ENCODE peak calls at places on chromosome 2, in eight cellular contexts. B, Q, S, N, C, W, H and E are unnamed samples.

GRCh38 chr2:189287982-189288494 is 108.5 kb upstream of the COL5A2 start:
- DNase-seq in B (no peak), Q (no peak), S (peak), N (peak), C (no peak), W (peak), H (no peak), E (peak)

GRCh38 chr2:27977623-27978312 is 87.2 kb downstream of the BABAM2 start:
- DNase-seq in B (no peak), Q (no peak), S (peak), N (no peak), C (peak), W (no peak), H (no peak), E (peak)

GRCh38 chr2:36762764-36763490 is 66.4 kb downstream of the VIT start:
- DNase-seq in B (no peak), Q (no peak), S (no peak), N (no peak), C (no peak), W (no peak), H (no peak), E (no peak)

GRCh38 chr2:207253946-207254345 is 88.2 kb upstream of the KLF7 start:
- DNase-seq in B (no peak), Q (no peak), S (peak), N (no peak), C (no peak), W (no peak), H (no peak), E (peak)

GRCh38 chr2:204691911-204692510 is 146.7 kb downstream of the PARD3B start:
- DNase-seq in B (no peak), Q (peak), S (peak), N (peak), C (peak), W (peak), H (no peak), E (peak)

GRCh38 chr2:238069021-238069709 is 8.4 kb downstream of the SCLY start:
- DNase-seq in B (no peak), Q (no peak), S (no peak), N (no peak), C (no peak), W (no peak), H (no peak), E (no peak)

GRCh38 chr2:122180972-122181371 is 425.5 kb downstream of the TSN start:
- DNase-seq in B (no peak), Q (no peak), S (no peak), N (no peak), C (no peak), W (no peak), H (no peak), E (no peak)

GRCh38 chr2:113217455-113218282 is 43.9 kb downstream of the PSD4 start:
- DNase-seq in B (peak), Q (no peak), S (no peak), N (no peak), C (no peak), W (no peak), H (peak), E (no peak)

GRCh38 chr2:193332938-193333337 is 1138.2 kb upstream of the TMEFF2 start:
- DNase-seq in B (no peak), Q (no peak), S (no peak), N (no peak), C (no peak), W (no peak), H (no peak), E (no peak)

GRCh38 chr2:169928463-169928864 is 101.2 kb downstream of the UBR3 start:
- DNase-seq in B (no peak), Q (no peak), S (peak), N (no peak), C (peak), W (peak), H (no peak), E (peak)